ENCODE peak calls at places on chromosome 22, in ten cellular contexts. U is K562, E is uterus, S is IMR-90, K is tibial nerve, C is ovary, B is sigmoid colon, J is HepG2, X is H54, Y is stomach. W is an unnamed sample.

GRCh38 chr22:50190182-50190951 is 4.7 kb downstream of the TRABD start:
- DNase-seq in E (peak), J (no peak), B (peak), K (no peak), X (no peak), Y (peak), S (no peak), U (peak), C (peak), W (peak)

GRCh38 chr22:37020192-37020479 is 594 bp downstream of the MPST start:
- DNase-seq in K (peak), B (no peak), C (peak), Y (peak), U (peak), E (peak), J (no peak), S (peak), X (peak), W (peak)

GRCh38 chr22:28141614-28142013 is 222.6 kb upstream of the PITPNB start:
- DNase-seq in S (peak), U (no peak), C (no peak), J (no peak), K (no peak), B (no peak), X (no peak), E (no peak), Y (no peak), W (no peak)

GRCh38 chr22:42901790-42902508 is 44.9 kb upstream of the ARFGAP3 start:
- DNase-seq in U (no peak), B (no peak), K (no peak), J (no peak), E (no peak), C (no peak), S (no peak), Y (no peak), X (no peak), W (peak)

GRCh38 chr22:50530857-50531545 is 1.2 kb upstream of the TYMP start:
- DNase-seq in K (peak), E (peak), Y (peak), U (no peak), C (no peak), B (peak), J (peak), S (peak), X (no peak), W (peak)

GRCh38 chr22:33504941-33505647 is 415.2 kb downstream of the LARGE1 start:
- DNase-seq in B (no peak), X (no peak), C (no peak), K (no peak), E (no peak), J (no peak), U (no peak), S (no peak), Y (no peak), W (no peak)

GRCh38 chr22:26713823-26714449 is 56.5 kb downstream of the MIAT start:
- DNase-seq in X (no peak), Y (no peak), S (no peak), J (peak), K (no peak), U (no peak), B (no peak), E (no peak), C (no peak), W (no peak)

GRCh38 chr22:29308148-29308790 is 1.8 kb downstream of the GAS2L1 start:
- DNase-seq in K (no peak), Y (no peak), X (no peak), J (no peak), B (peak), C (no peak), S (no peak), U (no peak), E (no peak), W (peak)

GRCh38 chr22:35524966-35525686 is 15.5 kb upstream of the RASD2 start:
- DNase-seq in E (peak), C (no peak), U (no peak), S (no peak), Y (no peak), X (no peak), B (peak), J (no peak), K (no peak), W (no peak)

GRCh38 chr22:26169312-26170111 is at the start of gene SEZ6L:
- DNase-seq in C (no peak), Y (no peak), J (no peak), U (no peak), K (no peak), S (no peak), X (no peak), B (no peak), E (no peak), W (no peak)

GRCh38 chr22:22026157-22026831 is 43.7 kb upstream of the TOP3B start:
- DNase-seq in U (no peak), J (no peak), B (no peak), K (no peak), Y (no peak), C (no peak), E (no peak), X (no peak), S (no peak), W (no peak)

GRCh38 chr22:26905640-26906039 is 248.3 kb downstream of the MIAT start:
- DNase-seq in S (no peak), Y (no peak), B (no peak), X (no peak), U (no peak), C (no peak), K (no peak), E (no peak), J (no peak), W (no peak)

GRCh38 chr22:25839755-25840154 is 97.8 kb downstream of the MYO18B start:
- DNase-seq in B (no peak), C (no peak), E (no peak), Y (no peak), K (no peak), S (no peak), U (no peak), X (no peak), J (no peak), W (no peak)

GRCh38 chr22:23529166-23530103 is 50.7 kb downstream of the IGLL1 start:
- DNase-seq in C (peak), X (no peak), J (no peak), S (no peak), K (no peak), U (no peak), E (no peak), Y (no peak), B (peak), W (no peak)

GRCh38 chr22:40681451-40681850 is 2.2 kb downstream of the MCHR1 start:
- DNase-seq in C (no peak), J (no peak), E (no peak), S (no peak), U (no peak), K (no peak), B (no peak), Y (no peak), X (no peak), W (no peak)

GRCh38 chr22:17266261-17266971 is 47.2 kb upstream of the ADA2 start:
- DNase-seq in Y (no peak), S (no peak), U (no peak), C (no peak), E (no peak), J (no peak), X (no peak), K (no peak), B (no peak), W (no peak)

GRCh38 chr22:17897864-17898263 is 123.6 kb upstream of the BID start:
- DNase-seq in K (no peak), C (no peak), Y (no peak), S (no peak), X (no peak), B (no peak), E (no peak), J (no peak), U (no peak), W (no peak)

GRCh38 chr22:24594569-24595120 is 1.8 kb upstream of the LRRC75B start:
- DNase-seq in C (no peak), J (no peak), Y (peak), E (no peak), X (no peak), S (no peak), U (no peak), B (no peak), K (no peak), W (no peak)

GRCh38 chr22:24592144-24592845 is 578 bp downstream of the LRRC75B start:
- DNase-seq in Y (no peak), C (peak), E (peak), U (no peak), J (no peak), X (no peak), B (no peak), S (no peak), K (no peak), W (no peak)

GRCh38 chr22:24593810-24594568 is 1.1 kb upstream of the LRRC75B start:
- DNase-seq in Y (no peak), C (no peak), S (no peak), U (no peak), B (no peak), K (no peak), E (no peak), J (peak), X (no peak), W (no peak)

GRCh38 chr22:24591286-24591830 is 1.5 kb downstream of the LRRC75B start:
- DNase-seq in E (no peak), X (no peak), C (no peak), S (no peak), B (no peak), J (no peak), Y (no peak), K (no peak), U (no peak), W (no peak)

DNA sequence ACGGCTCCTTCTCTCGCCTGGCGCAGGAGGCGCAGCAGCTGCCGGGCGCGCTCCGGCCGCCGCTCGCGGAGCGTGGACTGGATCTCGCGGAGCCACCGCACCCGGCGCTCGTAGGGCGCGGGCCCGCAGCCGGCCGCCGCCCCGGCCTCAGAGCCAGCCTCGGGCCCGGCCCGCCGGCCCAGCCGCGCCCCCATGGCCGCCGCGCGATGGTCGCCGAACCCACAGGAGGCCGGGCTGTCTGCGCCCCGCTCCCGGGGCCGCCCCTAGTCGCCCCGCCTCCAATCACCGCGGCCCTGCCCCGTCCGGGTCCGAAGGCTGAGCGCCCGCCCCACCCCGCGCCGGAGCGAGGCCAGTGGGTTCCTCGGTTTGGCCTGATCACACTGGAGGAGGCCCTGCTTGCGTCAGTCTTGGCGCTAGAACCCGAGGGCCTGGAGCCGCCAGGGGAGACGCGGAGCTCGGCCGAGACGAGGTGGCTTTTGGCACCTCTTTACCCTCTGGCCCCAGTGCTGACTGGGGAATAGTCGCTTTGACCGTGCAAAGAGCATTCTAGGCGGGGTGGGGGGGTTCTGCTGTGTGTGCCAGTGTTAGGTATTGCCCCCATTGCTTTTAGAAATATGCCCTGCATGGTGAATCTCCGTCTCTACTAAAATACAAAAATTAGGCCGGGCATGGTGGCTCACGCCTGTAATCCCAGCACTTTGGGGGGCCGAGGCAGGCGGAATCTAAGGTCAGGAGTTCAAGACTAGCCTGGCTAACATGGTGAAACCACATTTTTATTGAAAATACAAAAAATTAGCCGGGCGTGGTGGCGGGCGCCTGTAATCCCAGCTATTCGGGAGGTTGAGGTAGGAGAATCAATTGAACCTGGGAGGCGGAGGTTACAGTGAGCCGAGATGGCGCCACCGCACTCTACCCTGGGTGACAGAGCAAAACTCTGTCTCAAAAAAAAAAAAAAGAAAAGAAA is at the start of gene LRRC75B:
- DNase-seq in J (peak), E (peak), U (peak), X (peak), C (peak), Y (peak), K (peak), B (peak), S (peak), W (peak)
- TF ChIP-seq POLR2A in J (peak), E (peak), U (peak), X (peak), C (no peak), Y (no peak), K (peak), B (no peak), S (peak), W (peak)

GRCh38 chr22:31289335-31289734 is 3.0 kb downstream of the PIK3IP1 start:
- DNase-seq in U (no peak), C (no peak), K (no peak), X (no peak), Y (peak), J (no peak), B (peak), E (no peak), S (no peak), W (no peak)

GRCh38 chr22:31290494-31291402 is 1.5 kb downstream of the PIK3IP1 start:
- DNase-seq in K (peak), J (peak), S (peak), U (peak), X (peak), E (peak), Y (peak), C (peak), B (peak), W (peak)

GRCh38 chr22:31288496-31289235 is 3.6 kb downstream of the PIK3IP1 start:
- DNase-seq in C (no peak), K (no peak), U (no peak), B (peak), S (no peak), Y (no peak), E (no peak), J (no peak), X (no peak), W (no peak)

GRCh38 chr22:31286360-31287255 is 5.7 kb downstream of the PIK3IP1 start:
- DNase-seq in C (no peak), U (no peak), B (peak), Y (no peak), E (no peak), X (no peak), S (no peak), K (peak), J (no peak), W (no peak)

GRCh38 chr22:31287818-31288495 is 4.3 kb downstream of the PIK3IP1 start:
- DNase-seq in X (no peak), B (peak), J (no peak), C (no peak), U (no peak), Y (no peak), E (no peak), K (no peak), S (no peak), W (no peak)
- TF ChIP-seq POLR2A in X (no peak), B (no peak), J (no peak), C (no peak), U (no peak), Y (no peak), E (no peak), K (no peak), S (no peak), W (no peak)

GRCh38 chr22:19448739-19449421 is 1.4 kb upstream of the C22orf39 start:
- DNase-seq in J (no peak), U (no peak), K (no peak), B (no peak), Y (no peak), C (no peak), S (no peak), X (no peak), E (no peak), W (no peak)

GRCh38 chr22:19449422-19449767 is 1.9 kb upstream of the C22orf39 start:
- DNase-seq in X (no peak), S (no peak), B (no peak), J (no peak), C (no peak), K (no peak), U (no peak), Y (no peak), E (no peak), W (no peak)

GRCh38 chr22:19446603-19447387 is 716 bp downstream of the C22orf39 start:
- DNase-seq in E (no peak), J (peak), B (no peak), Y (no peak), S (no peak), U (peak), X (no peak), C (no peak), K (no peak), W (no peak)

GRCh38 chr22:19448076-19448607 is 631 bp upstream of the C22orf39 start:
- DNase-seq in K (no peak), C (no peak), X (peak), Y (peak), U (peak), E (no peak), S (peak), B (peak), J (peak), W (no peak)

GRCh38 chr22:19447388-19448075 is at the start of gene C22orf39:
- DNase-seq in J (peak), S (peak), B (peak), E (peak), U (peak), Y (peak), K (peak), X (peak), C (peak), W (peak)
- TF ChIP-seq POLR2A in J (peak), S (peak), B (peak), E (peak), U (peak), Y (no peak), K (peak), X (peak), C (peak), W (peak)

GRCh38 chr22:46663436-46664100 is 43.4 kb downstream of the GRAMD4 start:
- DNase-seq in Y (no peak), K (no peak), E (no peak), S (no peak), C (no peak), B (no peak), J (no peak), U (no peak), X (no peak), W (no peak)
- TF ChIP-seq POLR2A in Y (no peak), K (no peak), E (no peak), S (no peak), C (no peak), B (no peak), J (no peak), U (no peak), X (no peak), W (no peak)

DNA sequence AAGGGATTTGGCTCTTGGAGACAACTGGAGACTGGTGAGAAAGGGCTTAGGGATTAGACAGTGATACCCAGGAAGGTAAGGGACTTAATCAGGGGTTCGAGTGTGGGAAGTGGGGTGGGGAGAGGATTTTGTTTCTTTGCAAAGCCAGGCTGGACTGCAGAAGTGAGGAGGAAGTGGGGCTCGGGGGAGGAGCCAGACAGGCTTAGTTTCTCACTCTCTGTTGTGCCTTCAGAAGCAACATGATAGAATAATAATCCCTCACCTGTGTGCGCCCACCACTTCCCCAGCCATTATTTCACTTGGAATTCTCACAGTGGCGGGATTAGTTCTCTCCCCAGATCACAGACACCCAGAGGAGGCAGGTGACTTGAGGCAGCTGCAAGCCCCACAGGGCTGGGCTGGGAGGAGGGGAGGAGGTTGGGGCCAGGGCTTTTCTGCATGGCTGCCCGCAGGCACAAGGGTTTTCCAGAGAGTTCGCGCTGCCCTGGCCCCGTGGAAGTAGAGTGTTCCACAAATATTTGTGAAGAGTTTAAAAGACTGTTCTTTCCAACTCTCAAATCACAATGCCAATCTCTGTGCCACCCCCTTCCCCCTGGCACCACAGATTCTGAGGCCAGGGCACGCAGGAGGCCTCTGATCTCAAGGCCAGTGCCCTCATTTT is 4.0 kb upstream of the SEC14L2 start:
- DNase-seq in U (no peak), S (no peak), J (no peak), B (no peak), Y (peak), C (no peak), X (no peak), K (no peak), E (no peak), W (no peak)
- TF ChIP-seq POLR2A in U (no peak), S (no peak), J (no peak), B (no peak), Y (no peak), C (no peak), X (no peak), K (no peak), E (no peak), W (no peak)

DNA sequence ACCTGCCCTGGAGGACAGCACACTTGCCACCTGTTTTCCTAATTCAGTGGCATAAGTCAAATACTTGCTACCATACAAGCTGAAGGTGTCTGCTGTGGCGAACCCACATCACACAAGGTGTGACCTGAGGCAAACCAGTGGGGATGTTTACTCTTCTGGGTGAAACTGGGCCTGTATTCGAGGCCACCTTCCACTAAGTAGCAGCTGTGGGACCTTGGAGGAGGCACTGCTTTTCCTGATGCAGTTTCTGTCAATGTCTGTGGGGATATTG is 927.4 kb downstream of the BRD1 start:
- DNase-seq in K (no peak), S (no peak), C (no peak), Y (no peak), X (no peak), J (no peak), U (no peak), B (no peak), E (no peak), W (no peak)
- TF ChIP-seq POLR2A in K (no peak), S (no peak), C (no peak), Y (no peak), X (no peak), J (no peak), U (no peak), B (no peak), E (no peak), W (no peak)

DNA sequence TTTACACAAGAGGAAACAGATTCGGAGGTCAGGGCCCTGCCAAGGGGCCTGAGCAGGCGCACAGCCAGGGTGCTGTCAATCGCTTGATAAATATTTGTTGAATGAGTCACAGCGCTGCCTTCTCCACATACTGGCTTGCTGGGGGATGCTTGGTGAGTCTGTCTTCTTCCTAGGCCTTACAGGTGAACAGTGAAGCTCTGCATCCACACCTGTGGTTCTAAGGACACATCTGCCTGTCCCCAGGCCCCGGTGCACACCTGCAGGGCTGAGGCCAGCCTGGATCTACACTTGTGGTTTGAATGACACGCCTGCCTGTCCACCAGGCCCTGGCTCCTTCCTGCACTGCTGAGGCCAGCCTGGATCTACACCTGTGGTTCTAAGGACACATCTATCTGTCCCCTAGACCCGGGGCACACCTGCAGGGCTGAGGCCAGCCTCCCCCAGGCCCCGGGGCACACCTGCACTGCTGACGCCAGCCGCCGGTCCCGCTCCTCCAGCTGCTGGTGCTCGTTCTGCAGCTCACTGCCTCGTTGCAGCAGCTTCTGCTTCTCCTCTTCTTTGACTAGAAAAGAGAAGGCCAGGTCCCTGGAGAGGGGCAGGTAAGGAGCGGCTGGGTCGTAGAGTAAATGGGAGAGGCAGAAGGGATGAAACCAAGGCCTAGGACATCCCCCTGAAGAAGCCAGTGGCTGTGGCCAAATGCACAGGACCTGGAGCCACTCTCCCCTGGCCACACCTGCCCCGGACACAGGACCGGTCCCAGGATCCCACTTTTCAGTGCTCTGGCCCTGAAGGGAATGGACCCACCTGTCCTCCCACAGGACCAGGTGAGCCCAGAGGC is 124.6 kb downstream of the PHF21B start:
- DNase-seq in K (no peak), U (no peak), B (peak), Y (no peak), X (no peak), J (peak), E (no peak), S (no peak), C (no peak), W (no peak)
- TF ChIP-seq POLR2A in K (no peak), U (no peak), B (no peak), Y (no peak), X (no peak), J (no peak), E (no peak), S (no peak), C (no peak), W (no peak)

GRCh38 chr22:39528681-39529486 is 3.7 kb downstream of the RPS19BP1 start:
- DNase-seq in S (peak), J (peak), K (peak), Y (peak), U (peak), X (no peak), B (peak), C (peak), E (peak), W (peak)
- TF ChIP-seq POLR2A in S (no peak), J (peak), K (peak), Y (no peak), U (peak), X (no peak), B (no peak), C (peak), E (peak), W (no peak)